ENCODE peak calls at places on chromosomes 12 and 14, in five cellular contexts. Y, X, B, J and N are unnamed samples.

GRCh38 chr14:104019806-104020205 is 65.7 kb upstream of the ASPG start:
- DNase-seq in X (no peak), Y (no peak), B (no peak), J (no peak), N (no peak)

GRCh38 chr12:103313894-103314293 is 181.9 kb downstream of the C12orf42 start:
- DNase-seq in X (no peak), Y (peak), B (no peak), J (no peak), N (no peak)

GRCh38 chr12:108519558-108519957 is 4.5 kb downstream of the FICD start:
- DNase-seq in B (no peak), J (no peak), Y (peak), X (no peak), N (no peak)

GRCh38 chr12:90245396-90245795 is 536.8 kb upstream of the ATP2B1 start:
- DNase-seq in X (no peak), J (no peak), B (no peak), Y (no peak), N (no peak)

GRCh38 chr14:92600318-92601053 is 86.9 kb downstream of the RIN3 start:
- DNase-seq in X (peak), Y (peak), B (no peak), J (peak), N (no peak)

GRCh38 chr12:120844297-120844696 is 59.9 kb downstream of the SPPL3 start:
- DNase-seq in X (no peak), B (no peak), Y (no peak), J (no peak), N (no peak)

GRCh38 chr14:54169254-54169924 is 212.8 kb upstream of the BMP4 start:
- DNase-seq in Y (no peak), B (no peak), X (peak), J (peak), N (peak)

GRCh38 chr12:102879144-102879763 is 37.8 kb downstream of the PAH start:
- DNase-seq in J (no peak), Y (peak), B (no peak), X (peak), N (peak)

GRCh38 chr14:100528962-100529560 is 58.2 kb downstream of the BEGAIN start:
- DNase-seq in X (no peak), Y (no peak), B (no peak), J (no peak), N (no peak)

GRCh38 chr14:86464386-86464785 is 934.4 kb downstream of the FLRT2 start:
- DNase-seq in B (no peak), Y (no peak), X (peak), J (no peak), N (no peak)

DNA sequence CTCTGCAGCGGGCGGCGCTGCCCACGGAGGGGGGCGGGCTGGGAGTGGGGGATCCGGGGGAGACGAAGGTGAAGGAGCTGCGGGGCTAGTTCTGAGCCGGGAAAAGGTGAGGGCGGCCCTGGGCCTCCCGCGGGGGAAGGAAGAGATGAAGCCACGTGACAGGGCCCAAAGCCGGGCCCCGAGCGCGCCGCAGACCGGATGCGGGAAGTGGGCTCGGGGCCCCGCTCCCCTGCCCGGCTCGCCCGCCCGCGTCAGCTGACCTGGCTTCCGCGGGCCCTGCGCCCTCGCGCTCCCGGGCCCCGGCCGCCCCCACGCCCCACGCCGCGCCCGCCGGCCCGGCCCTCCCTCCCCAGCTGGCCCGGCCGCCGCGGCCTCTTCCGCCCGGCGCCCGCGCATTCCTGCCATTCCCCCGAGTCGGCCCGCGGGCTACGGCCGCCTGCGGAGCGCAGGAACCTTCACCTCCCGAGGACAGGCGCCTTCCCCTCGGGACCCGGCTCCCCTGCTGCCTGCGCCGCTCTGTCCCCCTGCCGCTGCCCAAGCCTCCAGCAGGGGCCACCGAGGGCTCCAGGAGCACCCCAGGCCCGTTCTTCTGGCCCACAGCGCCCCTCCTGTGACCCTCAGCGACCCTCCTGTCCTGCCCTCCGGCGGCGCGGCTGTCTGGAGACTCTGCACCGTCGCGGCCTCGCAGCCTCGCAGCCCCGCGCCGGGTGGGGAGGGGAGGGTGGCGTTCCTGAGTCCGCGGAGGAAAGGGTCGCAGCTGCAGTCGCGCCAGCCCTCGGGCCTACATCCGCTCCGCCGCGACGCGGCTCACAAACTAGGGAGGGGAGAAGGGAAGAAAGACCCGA is 20.4 kb downstream of the NINJ2 start:
- DNase-seq in Y (peak), J (peak), X (peak), B (no peak), N (no peak)
- TF ChIP-seq CTCF in Y (peak), J (peak), X (peak), B (no peak), N (no peak)

DNA sequence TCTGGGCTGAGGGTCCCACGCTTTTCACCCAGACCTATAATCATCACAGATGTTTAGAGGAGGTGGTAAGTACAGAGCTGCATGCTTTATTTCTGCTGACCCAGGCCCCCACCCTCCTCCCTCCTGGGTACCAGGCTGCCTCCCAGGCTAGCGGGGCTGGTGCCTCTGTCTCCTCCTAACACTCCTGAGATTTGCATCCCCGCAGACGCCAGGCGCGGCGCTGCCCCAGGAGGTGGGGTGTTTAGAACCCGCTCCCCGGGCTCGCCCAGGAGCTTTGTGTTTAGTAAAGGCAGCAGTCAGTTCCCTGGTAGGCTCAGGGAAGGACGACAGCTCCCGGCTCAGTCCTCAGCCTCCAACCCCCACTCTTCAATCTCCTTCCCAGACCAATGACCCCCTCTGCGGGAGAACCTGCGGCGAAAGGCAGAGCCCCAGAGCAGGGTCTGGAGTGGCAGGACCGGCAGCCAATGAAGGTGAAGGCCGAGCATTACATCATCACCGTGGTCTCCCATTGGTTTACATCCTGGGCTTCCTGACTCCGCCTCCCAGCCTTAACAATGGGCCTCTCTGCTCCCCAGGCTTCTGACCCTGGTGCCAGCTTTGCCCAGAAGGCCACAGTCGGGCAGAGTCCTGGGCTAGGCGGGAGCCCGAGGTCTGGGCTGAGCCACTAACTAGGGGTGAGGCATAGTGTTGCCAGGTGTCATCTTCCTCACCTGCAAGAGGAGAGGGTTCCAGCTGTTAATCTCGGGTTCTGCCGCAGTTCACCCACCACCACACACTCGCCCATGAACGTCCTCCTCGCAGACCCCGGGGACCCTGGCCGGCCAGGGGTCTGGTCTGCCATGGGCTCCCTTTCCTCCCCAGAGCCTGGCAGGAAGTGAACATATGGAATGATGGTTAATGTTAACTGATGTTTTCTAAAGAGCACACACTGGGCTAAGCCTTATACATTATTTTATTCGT is 57.5 kb downstream of the CALM1 start:
- DNase-seq in B (peak), X (peak), Y (peak), J (peak), N (peak)
- H3K4me3 ChIP-seq in B (no peak), X (peak), Y (no peak), J (peak), N (no peak)

GRCh38 chr12:10501031-10501430 is 4.7 kb upstream of the EIF2S3B start:
- DNase-seq in J (peak), B (no peak), X (no peak), Y (peak), N (no peak)
- TF ChIP-seq CTCF in J (peak), B (peak), X (peak), Y (peak), N (no peak)

DNA sequence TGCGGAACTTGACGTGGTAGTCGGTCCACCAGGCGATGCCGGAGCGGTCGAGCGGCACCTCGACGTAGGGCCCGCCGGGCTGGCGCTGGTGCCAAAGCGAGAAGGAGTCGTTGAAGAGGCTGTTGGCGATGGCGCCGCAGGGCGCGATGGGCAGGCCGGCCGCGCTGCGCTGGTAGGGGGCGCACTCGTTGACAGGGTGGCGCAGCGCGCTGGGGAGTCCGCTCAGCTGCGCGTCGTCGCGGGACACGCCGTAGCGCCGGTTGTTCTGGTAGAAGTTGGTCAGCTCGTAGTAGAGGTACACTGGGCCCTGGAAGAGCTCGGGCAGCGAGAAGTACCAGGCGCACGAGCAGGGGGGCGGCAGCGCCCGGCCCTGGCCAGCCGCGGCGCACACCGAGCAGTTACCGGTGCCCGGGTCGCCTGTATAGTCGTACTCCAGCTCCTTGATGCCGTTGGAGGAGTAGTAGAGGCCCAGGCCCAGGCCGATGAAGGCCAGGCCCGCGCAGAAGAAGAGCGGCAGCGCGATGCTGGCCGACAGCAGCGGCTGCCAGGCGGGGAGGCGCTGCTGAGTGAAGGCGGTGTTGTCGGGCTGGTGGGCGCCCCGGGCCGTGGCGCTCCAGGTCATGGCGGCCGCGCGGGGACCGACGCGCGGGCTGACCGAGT is 482 bp downstream of the TMEM30B start:
- DNase-seq in Y (peak), B (no peak), J (peak), X (peak), N (no peak)
- H3K4me3 ChIP-seq in Y (peak), B (no peak), J (peak), X (peak), N (peak)

GRCh38 chr12:2052861-2053674 is at the start of gene CACNA1C:
- DNase-seq in Y (peak), J (peak), B (no peak), X (peak), N (no peak)

GRCh38 chr12:2054091-2055018 is 1.6 kb downstream of the CACNA1C start:
- DNase-seq in Y (no peak), B (no peak), J (no peak), X (no peak), N (no peak)

GRCh38 chr12:2053675-2054070 is 886 bp downstream of the CACNA1C start:
- DNase-seq in X (no peak), B (no peak), J (no peak), Y (no peak), N (no peak)

GRCh38 chr12:2049604-2050540 is 2.9 kb upstream of the CACNA1C start:
- DNase-seq in J (no peak), X (peak), Y (no peak), B (peak), N (no peak)

DNA sequence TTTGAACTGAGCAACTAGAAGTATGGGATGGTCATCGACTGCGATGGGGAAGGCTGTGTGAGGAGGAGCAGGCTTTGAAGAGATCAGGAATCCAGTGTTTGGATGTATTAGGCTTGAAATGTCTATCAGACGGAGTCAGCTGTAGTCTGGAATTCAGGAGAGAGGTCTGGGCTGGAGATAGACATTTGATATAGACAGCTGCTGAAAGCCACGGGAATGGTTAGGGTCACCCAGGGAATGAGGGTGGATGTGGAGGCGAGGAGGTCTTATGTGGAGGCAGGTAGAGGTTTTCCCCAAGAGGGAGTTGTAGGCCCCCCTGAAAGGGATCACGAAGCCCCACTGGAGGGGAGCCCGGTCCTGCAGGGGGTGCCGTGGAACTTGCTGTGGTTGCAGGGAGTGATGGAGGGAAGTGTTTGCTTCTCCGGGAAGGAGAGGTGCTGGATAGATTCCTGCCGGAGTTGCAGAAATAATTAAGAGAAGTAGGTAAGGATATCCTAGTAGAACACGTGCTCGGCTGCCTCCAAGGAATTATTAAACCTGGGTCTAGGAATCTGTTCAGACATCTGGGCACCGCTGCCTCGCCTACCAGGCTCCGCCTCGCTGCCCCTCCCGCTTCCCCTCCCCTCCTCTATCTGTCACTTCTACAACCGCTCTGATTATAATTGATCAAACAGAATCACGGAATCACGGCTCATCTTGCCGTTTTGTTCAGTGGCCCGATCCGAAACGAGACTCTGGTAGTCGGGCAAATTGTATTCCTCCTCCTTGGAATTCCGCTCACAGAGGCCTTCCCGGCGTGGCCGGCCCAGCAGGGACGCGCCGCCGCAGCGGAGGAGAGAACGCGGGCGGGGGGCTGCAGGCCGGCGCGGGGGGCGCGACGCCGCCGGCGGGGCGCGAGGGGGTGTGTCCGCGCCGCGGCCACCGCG is 824 bp upstream of the CACNA1C start:
- DNase-seq in J (no peak), B (no peak), X (no peak), Y (no peak), N (no peak)
- TF ChIP-seq CTCF in J (no peak), B (no peak), X (peak), Y (no peak), N (no peak)

DNA sequence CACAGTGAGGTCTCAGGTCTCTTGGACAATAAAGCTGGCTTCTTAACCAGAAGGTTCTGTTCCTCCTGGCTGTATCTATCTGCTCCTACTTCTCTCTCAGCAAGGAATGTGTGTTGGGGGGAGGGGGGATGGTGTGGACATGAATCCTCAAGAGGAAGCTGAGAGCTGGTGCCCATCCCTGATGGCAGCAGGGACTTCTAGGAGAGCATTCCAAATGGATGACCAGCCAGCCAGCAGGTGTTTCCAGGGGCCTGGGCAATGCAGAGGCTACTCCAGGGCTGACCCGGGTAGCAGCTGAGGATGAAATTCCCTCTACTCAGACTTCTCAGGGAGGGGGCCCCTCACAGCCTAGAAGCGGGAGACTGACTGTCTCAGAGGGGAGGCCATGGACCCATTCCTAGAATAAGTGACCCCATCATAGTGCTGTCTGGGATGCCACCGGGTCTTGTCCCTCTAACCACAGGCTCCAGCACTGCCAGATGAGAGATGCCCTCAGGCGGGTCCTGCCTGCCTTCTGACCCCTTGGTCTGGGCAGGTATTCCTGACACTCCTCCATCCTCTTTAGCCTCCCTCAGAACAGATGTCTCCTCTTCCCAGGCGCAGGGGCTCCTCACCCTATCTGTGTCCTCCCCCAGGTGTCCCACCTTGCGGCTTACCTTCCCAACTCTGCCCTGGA is 1.2 kb downstream of the RAB15 start:
- DNase-seq in J (no peak), B (no peak), X (peak), Y (no peak), N (no peak)
- H3K4me3 ChIP-seq in J (peak), B (peak), X (no peak), Y (no peak), N (peak)

GRCh38 chr14:76352639-76353281 is 23.2 kb upstream of the ESRRB start:
- DNase-seq in B (peak), X (peak), Y (peak), J (peak), N (no peak)
- TF ChIP-seq CTCF in B (peak), X (peak), Y (peak), J (peak), N (peak)

GRCh38 chr12:12612403-12612802 is 727 bp downstream of the CREBL2 start:
- DNase-seq in J (peak), X (peak), Y (peak), B (peak), N (no peak)

GRCh38 chr12:12610711-12611110 is 965 bp upstream of the CREBL2 start:
- DNase-seq in Y (no peak), X (no peak), B (no peak), J (no peak), N (no peak)

GRCh38 chr12:12614342-12614741 is 2.7 kb downstream of the CREBL2 start:
- DNase-seq in Y (no peak), B (no peak), J (no peak), X (no peak), N (no peak)

GRCh38 chr12:12611512-12612306 is at the start of gene CREBL2:
- DNase-seq in X (peak), Y (peak), J (peak), B (peak), N (peak)

DNA sequence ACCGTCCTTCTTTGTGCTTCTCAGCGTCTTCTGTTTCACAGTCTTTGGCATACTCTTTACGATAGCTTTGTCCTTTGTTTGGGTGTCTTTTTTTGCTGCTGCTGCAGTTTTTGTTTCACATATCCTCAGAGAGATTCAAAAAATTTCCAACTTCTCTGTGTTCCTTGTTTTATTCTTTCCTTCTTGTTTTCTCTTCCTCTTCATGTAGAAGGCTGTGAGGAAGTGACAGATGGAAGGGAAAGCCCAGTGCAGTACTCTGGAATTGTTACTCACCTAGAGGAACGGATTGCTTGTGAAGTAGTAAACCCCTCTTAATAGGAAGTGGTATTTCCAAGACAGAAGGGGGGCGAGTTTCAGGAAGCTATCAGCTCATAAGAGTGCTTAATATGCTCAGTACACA is 1.7 kb downstream of the CREBL2 start:
- DNase-seq in J (no peak), Y (peak), X (no peak), B (no peak), N (no peak)
- H3K4me3 ChIP-seq in J (no peak), Y (peak), X (no peak), B (peak), N (peak)

DNA sequence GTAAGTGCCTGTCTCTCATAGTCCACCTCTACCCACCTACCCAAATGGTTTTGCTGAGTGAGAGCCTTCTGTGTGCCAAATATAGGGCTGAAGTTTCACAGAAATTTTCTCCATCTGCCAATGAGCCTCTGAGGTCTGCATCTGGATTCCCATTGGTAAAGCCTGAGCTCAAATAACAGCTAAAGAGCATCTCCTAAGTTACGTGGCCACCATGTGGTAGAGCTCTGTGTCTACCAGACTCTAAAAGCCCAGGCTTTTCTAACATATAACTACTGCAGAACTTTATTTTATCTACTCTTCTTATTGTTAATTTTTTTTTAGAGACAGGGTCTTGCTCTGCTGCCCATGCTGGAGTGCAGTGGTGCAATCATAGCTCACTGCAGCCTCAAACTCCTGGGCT is 16.0 kb downstream of the AMDHD1 start:
- DNase-seq in J (peak), B (peak), Y (no peak), X (peak), N (no peak)
- TF ChIP-seq CTCF in J (peak), B (peak), Y (no peak), X (no peak), N (peak)